ENCODE peak calls at places on chromosomes 3 and 15, in ten cellular contexts. One of them, this sample, is unnamed. For H3K27me3, the result is how much of the 10 kb centered on the place peaks cover.

GRCh38 chr3:179227349-179227748 is 23.6 kb downstream of the KCNMB3 start:
- DNase-seq in endodermal cell: no peak
- DNase-seq in body of pancreas: no peak
- DNase-seq in uterus: no peak
- DNase-seq in right lobe of liver: no peak
- DNase-seq in CD4-positive, CD25-positive, alpha-beta regulatory T cell: no peak
- DNase-seq in neuronal stem cell: no peak
- DNase-seq in iPS DF 6.9: no peak
- DNase-seq in PC-3: peak
- DNase-seq in left ventricle myocardium inferior: no peak
- DNase-seq in this sample: no peak

GRCh38 chr3:141367038-141367730 is 1.1 kb upstream of the ZBTB38 start:
- DNase-seq in CD4-positive, CD25-positive, alpha-beta regulatory T cell: no peak
- DNase-seq in PC-3: peak
- DNase-seq in neuronal stem cell: no peak
- DNase-seq in left ventricle myocardium inferior: no peak
- DNase-seq in body of pancreas: no peak
- DNase-seq in uterus: peak
- DNase-seq in endodermal cell: no peak
- DNase-seq in right lobe of liver: no peak
- DNase-seq in iPS DF 6.9: no peak
- DNase-seq in this sample: no peak

GRCh38 chr3:63908081-63908736 is 4.0 kb downstream of the SCAANT1 start:
- DNase-seq in neuronal stem cell: no peak
- DNase-seq in body of pancreas: no peak
- DNase-seq in right lobe of liver: no peak
- DNase-seq in uterus: no peak
- DNase-seq in left ventricle myocardium inferior: no peak
- DNase-seq in CD4-positive, CD25-positive, alpha-beta regulatory T cell: no peak
- DNase-seq in endodermal cell: no peak
- DNase-seq in iPS DF 6.9: no peak
- DNase-seq in PC-3: no peak
- DNase-seq in this sample: peak

GRCh38 chr3:133376805-133377204 is 23.1 kb upstream of the BFSP2 start:
- DNase-seq in iPS DF 6.9: no peak
- DNase-seq in neuronal stem cell: no peak
- DNase-seq in body of pancreas: no peak
- DNase-seq in CD4-positive, CD25-positive, alpha-beta regulatory T cell: no peak
- DNase-seq in endodermal cell: no peak
- DNase-seq in right lobe of liver: no peak
- DNase-seq in left ventricle myocardium inferior: no peak
- DNase-seq in uterus: no peak
- DNase-seq in PC-3: no peak
- DNase-seq in this sample: no peak

GRCh38 chr3:192836469-192836820 is 81.2 kb downstream of the MB21D2 start:
- DNase-seq in endodermal cell: no peak
- DNase-seq in neuronal stem cell: no peak
- DNase-seq in PC-3: no peak
- DNase-seq in right lobe of liver: no peak
- DNase-seq in iPS DF 6.9: no peak
- DNase-seq in body of pancreas: no peak
- DNase-seq in uterus: no peak
- DNase-seq in left ventricle myocardium inferior: no peak
- DNase-seq in CD4-positive, CD25-positive, alpha-beta regulatory T cell: no peak
- DNase-seq in this sample: no peak

GRCh38 chr3:159761377-159761776 is 227.3 kb upstream of the IL12A start:
- DNase-seq in left ventricle myocardium inferior: peak
- DNase-seq in endodermal cell: no peak
- DNase-seq in neuronal stem cell: no peak
- DNase-seq in CD4-positive, CD25-positive, alpha-beta regulatory T cell: no peak
- DNase-seq in iPS DF 6.9: no peak
- DNase-seq in right lobe of liver: peak
- DNase-seq in uterus: peak
- DNase-seq in body of pancreas: no peak
- DNase-seq in PC-3: peak
- DNase-seq in this sample: no peak

GRCh38 chr3:181711325-181712135 is at the start of gene SOX2:
- DNase-seq in body of pancreas: peak
- DNase-seq in endodermal cell: peak
- DNase-seq in CD4-positive, CD25-positive, alpha-beta regulatory T cell: no peak
- DNase-seq in right lobe of liver: peak
- DNase-seq in neuronal stem cell: peak
- DNase-seq in left ventricle myocardium inferior: peak
- DNase-seq in uterus: no peak
- DNase-seq in PC-3: peak
- DNase-seq in iPS DF 6.9: no peak
- DNase-seq in this sample: peak

GRCh38 chr3:24351779-24352469 is 142.7 kb downstream of the THRB start:
- DNase-seq in body of pancreas: peak
- DNase-seq in right lobe of liver: no peak
- DNase-seq in uterus: peak
- DNase-seq in neuronal stem cell: no peak
- DNase-seq in endodermal cell: no peak
- DNase-seq in CD4-positive, CD25-positive, alpha-beta regulatory T cell: no peak
- DNase-seq in left ventricle myocardium inferior: no peak
- DNase-seq in PC-3: no peak
- DNase-seq in iPS DF 6.9: no peak
- DNase-seq in this sample: no peak

GRCh38 chr15:82532991-82533481 is 7.2 kb downstream of the RPS17 start:
- DNase-seq in iPS DF 6.9: no peak
- DNase-seq in right lobe of liver: no peak
- DNase-seq in CD4-positive, CD25-positive, alpha-beta regulatory T cell: no peak
- DNase-seq in body of pancreas: no peak
- DNase-seq in uterus: no peak
- DNase-seq in PC-3: no peak
- DNase-seq in left ventricle myocardium inferior: no peak
- DNase-seq in endodermal cell: peak
- DNase-seq in neuronal stem cell: no peak
- DNase-seq in this sample: no peak

GRCh38 chr3:38641461-38642110 is 7.9 kb downstream of the SCN5A start:
- DNase-seq in neuronal stem cell: no peak
- DNase-seq in body of pancreas: no peak
- DNase-seq in left ventricle myocardium inferior: no peak
- DNase-seq in PC-3: no peak
- DNase-seq in CD4-positive, CD25-positive, alpha-beta regulatory T cell: no peak
- DNase-seq in right lobe of liver: no peak
- DNase-seq in iPS DF 6.9: no peak
- DNase-seq in uterus: no peak
- DNase-seq in endodermal cell: no peak
- DNase-seq in this sample: no peak

GRCh38 chr3:38534604-38535003 is 38.5 kb downstream of the EXOG start:
- DNase-seq in body of pancreas: no peak
- DNase-seq in endodermal cell: no peak
- DNase-seq in uterus: no peak
- DNase-seq in neuronal stem cell: no peak
- DNase-seq in CD4-positive, CD25-positive, alpha-beta regulatory T cell: no peak
- DNase-seq in right lobe of liver: no peak
- DNase-seq in iPS DF 6.9: no peak
- DNase-seq in left ventricle myocardium inferior: no peak
- DNase-seq in PC-3: no peak
- DNase-seq in this sample: no peak

GRCh38 chr3:56355570-56356185 is 112.6 kb downstream of the ERC2 start:
- DNase-seq in PC-3: peak
- DNase-seq in right lobe of liver: no peak
- DNase-seq in neuronal stem cell: no peak
- DNase-seq in uterus: no peak
- DNase-seq in iPS DF 6.9: no peak
- DNase-seq in endodermal cell: peak
- DNase-seq in CD4-positive, CD25-positive, alpha-beta regulatory T cell: no peak
- DNase-seq in body of pancreas: no peak
- DNase-seq in left ventricle myocardium inferior: no peak
- DNase-seq in this sample: no peak
- H3K27me3 ChIP-seq in PC-3: under half
- H3K27me3 ChIP-seq in right lobe of liver: under half
- H3K27me3 ChIP-seq in neuronal stem cell: under half
- H3K27me3 ChIP-seq in uterus: under half
- H3K27me3 ChIP-seq in iPS DF 6.9: under half
- H3K27me3 ChIP-seq in endodermal cell: under half
- H3K27me3 ChIP-seq in CD4-positive, CD25-positive, alpha-beta regulatory T cell: under half
- H3K27me3 ChIP-seq in body of pancreas: under half
- H3K27me3 ChIP-seq in left ventricle myocardium inferior: under half
- H3K27me3 ChIP-seq in this sample: under half

DNA sequence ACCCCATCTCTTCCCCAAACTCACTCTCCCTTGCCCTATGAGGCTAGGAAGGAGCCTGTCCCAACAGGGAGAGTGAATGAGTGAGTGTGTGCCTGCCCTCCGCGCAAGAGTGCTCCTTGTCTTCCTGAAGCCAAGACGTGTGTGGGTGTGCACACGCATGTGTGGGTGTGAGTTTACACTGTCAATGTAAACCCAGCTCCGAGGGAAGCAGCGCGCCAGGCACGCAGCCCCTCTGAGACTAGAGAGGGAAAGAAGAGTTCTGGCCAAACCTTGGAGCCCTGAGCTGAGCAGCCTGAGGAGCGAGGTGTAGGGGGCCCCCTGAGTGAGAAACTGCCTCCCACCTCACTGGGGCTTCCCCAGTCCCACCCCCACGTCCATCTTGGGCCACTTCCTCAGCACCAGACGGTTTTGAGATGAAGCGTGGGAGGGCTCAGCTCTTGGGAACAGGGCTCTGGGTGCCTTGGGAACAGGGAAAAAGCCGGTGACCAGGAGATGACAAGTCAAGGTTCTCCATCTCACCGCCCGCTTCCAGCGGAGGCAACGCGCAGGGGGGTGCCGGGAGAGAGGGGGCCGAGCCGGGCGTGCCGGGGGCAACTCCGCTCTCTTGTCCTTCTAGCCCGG is 5.1 kb downstream of the MECOM start:
- DNase-seq in uterus: no peak
- DNase-seq in PC-3: no peak
- DNase-seq in body of pancreas: peak
- DNase-seq in right lobe of liver: no peak
- DNase-seq in left ventricle myocardium inferior: no peak
- DNase-seq in endodermal cell: peak
- DNase-seq in neuronal stem cell: peak
- DNase-seq in iPS DF 6.9: no peak
- DNase-seq in CD4-positive, CD25-positive, alpha-beta regulatory T cell: no peak
- DNase-seq in this sample: peak
- H3K27me3 ChIP-seq in uterus: under half
- H3K27me3 ChIP-seq in PC-3: under half
- H3K27me3 ChIP-seq in body of pancreas: under half
- H3K27me3 ChIP-seq in right lobe of liver: under half
- H3K27me3 ChIP-seq in left ventricle myocardium inferior: half or more
- H3K27me3 ChIP-seq in endodermal cell: half or more
- H3K27me3 ChIP-seq in neuronal stem cell: under half
- H3K27me3 ChIP-seq in iPS DF 6.9: under half
- H3K27me3 ChIP-seq in CD4-positive, CD25-positive, alpha-beta regulatory T cell: half or more
- H3K27me3 ChIP-seq in this sample: under half

GRCh38 chr15:69324565-69324964 is 25.9 kb downstream of the PAQR5 start:
- DNase-seq in left ventricle myocardium inferior: no peak
- DNase-seq in body of pancreas: no peak
- DNase-seq in iPS DF 6.9: no peak
- DNase-seq in endodermal cell: no peak
- DNase-seq in CD4-positive, CD25-positive, alpha-beta regulatory T cell: no peak
- DNase-seq in right lobe of liver: no peak
- DNase-seq in uterus: no peak
- DNase-seq in PC-3: no peak
- DNase-seq in neuronal stem cell: no peak
- DNase-seq in this sample: no peak

GRCh38 chr15:69324031-69324430 is 25.3 kb downstream of the PAQR5 start:
- DNase-seq in CD4-positive, CD25-positive, alpha-beta regulatory T cell: no peak
- DNase-seq in left ventricle myocardium inferior: no peak
- DNase-seq in neuronal stem cell: no peak
- DNase-seq in right lobe of liver: no peak
- DNase-seq in iPS DF 6.9: no peak
- DNase-seq in endodermal cell: no peak
- DNase-seq in uterus: no peak
- DNase-seq in body of pancreas: no peak
- DNase-seq in PC-3: no peak
- DNase-seq in this sample: no peak

GRCh38 chr15:69321041-69321554 is 22.4 kb downstream of the PAQR5 start:
- DNase-seq in iPS DF 6.9: no peak
- DNase-seq in left ventricle myocardium inferior: no peak
- DNase-seq in uterus: no peak
- DNase-seq in CD4-positive, CD25-positive, alpha-beta regulatory T cell: no peak
- DNase-seq in body of pancreas: no peak
- DNase-seq in right lobe of liver: no peak
- DNase-seq in PC-3: no peak
- DNase-seq in neuronal stem cell: no peak
- DNase-seq in endodermal cell: no peak
- DNase-seq in this sample: peak

GRCh38 chr15:69328739-69329138 is 30.0 kb downstream of the PAQR5 start:
- DNase-seq in neuronal stem cell: no peak
- DNase-seq in iPS DF 6.9: no peak
- DNase-seq in body of pancreas: no peak
- DNase-seq in endodermal cell: no peak
- DNase-seq in CD4-positive, CD25-positive, alpha-beta regulatory T cell: no peak
- DNase-seq in left ventricle myocardium inferior: no peak
- DNase-seq in uterus: no peak
- DNase-seq in PC-3: peak
- DNase-seq in right lobe of liver: no peak
- DNase-seq in this sample: no peak

GRCh38 chr15:69325456-69325971 is 26.8 kb downstream of the PAQR5 start:
- DNase-seq in endodermal cell: no peak
- DNase-seq in body of pancreas: no peak
- DNase-seq in left ventricle myocardium inferior: no peak
- DNase-seq in right lobe of liver: no peak
- DNase-seq in neuronal stem cell: no peak
- DNase-seq in uterus: no peak
- DNase-seq in PC-3: no peak
- DNase-seq in CD4-positive, CD25-positive, alpha-beta regulatory T cell: no peak
- DNase-seq in iPS DF 6.9: no peak
- DNase-seq in this sample: no peak
- H3K27me3 ChIP-seq in endodermal cell: under half
- H3K27me3 ChIP-seq in body of pancreas: under half
- H3K27me3 ChIP-seq in left ventricle myocardium inferior: under half
- H3K27me3 ChIP-seq in right lobe of liver: under half
- H3K27me3 ChIP-seq in neuronal stem cell: under half
- H3K27me3 ChIP-seq in uterus: under half
- H3K27me3 ChIP-seq in PC-3: under half
- H3K27me3 ChIP-seq in CD4-positive, CD25-positive, alpha-beta regulatory T cell: under half
- H3K27me3 ChIP-seq in iPS DF 6.9: under half
- H3K27me3 ChIP-seq in this sample: under half

GRCh38 chr15:29356807-29357206 is 87.2 kb upstream of the NSMCE3 start:
- DNase-seq in CD4-positive, CD25-positive, alpha-beta regulatory T cell: no peak
- DNase-seq in endodermal cell: no peak
- DNase-seq in iPS DF 6.9: no peak
- DNase-seq in uterus: no peak
- DNase-seq in left ventricle myocardium inferior: no peak
- DNase-seq in body of pancreas: no peak
- DNase-seq in right lobe of liver: no peak
- DNase-seq in neuronal stem cell: no peak
- DNase-seq in PC-3: no peak
- DNase-seq in this sample: no peak
- H3K27me3 ChIP-seq in CD4-positive, CD25-positive, alpha-beta regulatory T cell: under half
- H3K27me3 ChIP-seq in endodermal cell: under half
- H3K27me3 ChIP-seq in iPS DF 6.9: under half
- H3K27me3 ChIP-seq in uterus: under half
- H3K27me3 ChIP-seq in left ventricle myocardium inferior: half or more
- H3K27me3 ChIP-seq in body of pancreas: under half
- H3K27me3 ChIP-seq in right lobe of liver: under half
- H3K27me3 ChIP-seq in neuronal stem cell: under half
- H3K27me3 ChIP-seq in PC-3: half or more
- H3K27me3 ChIP-seq in this sample: under half

This sample was measured in cardiac muscle cell.